ENCODE peak calls at places on chromosomes 3 and 15, in seven cellular contexts. M is GM23338; Z is mammary epithelial cell; V is H7; N is amniotic epithelial cell; G is SK-N-DZ; U is naive thymus-derived CD8-positive, alpha-beta T cell. R is an unnamed sample.

GRCh38 chr3:169659096-169659521 is 4.4 kb downstream of the MECOM start:
- DNase-seq in M (peak), Z (no peak), V (peak), N (no peak), G (peak), U (no peak), R (peak)

GRCh38 chr3:20258371-20258770 is 72.4 kb upstream of the SGO1 start:
- DNase-seq in M (no peak), Z (no peak), V (no peak), N (no peak), G (no peak), U (no peak), R (no peak)

GRCh38 chr15:95973566-95974256 is 356.8 kb upstream of the NR2F2 start:
- DNase-seq in M (no peak), Z (no peak), V (no peak), N (no peak), G (no peak), U (no peak), R (no peak)

GRCh38 chr3:45666729-45667440 is 22.3 kb upstream of the SACM1L start:
- DNase-seq in M (no peak), Z (peak), V (no peak), N (peak), G (no peak), U (no peak), R (no peak)

GRCh38 chr15:81239190-81239589 is 42.5 kb downstream of the IL16 start:
- DNase-seq in M (no peak), Z (no peak), V (no peak), N (peak), G (no peak), U (no peak), R (no peak)

GRCh38 chr3:133492159-133492860 is 81.2 kb upstream of the CDV3 start:
- DNase-seq in M (no peak), Z (no peak), V (no peak), N (no peak), G (no peak), U (no peak), R (no peak)

GRCh38 chr15:90300988-90301715 is 35.7 kb downstream of the NGRN start:
- DNase-seq in M (peak), Z (peak), V (peak), N (peak), G (peak), U (peak), R (peak)

GRCh38 chr3:15479602-15480248 is 41.8 kb downstream of the COLQ start:
- DNase-seq in M (no peak), Z (no peak), V (no peak), N (no peak), G (no peak), U (no peak), R (no peak)

GRCh38 chr3:32460031-32460749 is 42.5 kb downstream of the CMTM6 start:
- DNase-seq in M (peak), Z (no peak), V (peak), N (no peak), G (no peak), U (peak), R (peak)

GRCh38 chr3:183500349-183500748 is 55.2 kb downstream of the KLHL6 start:
- DNase-seq in M (no peak), Z (no peak), V (no peak), N (no peak), G (no peak), U (no peak), R (no peak)

GRCh38 chr3:78905700-78906099 is 862.1 kb downstream of the ROBO1 start:
- DNase-seq in M (no peak), Z (no peak), V (no peak), N (no peak), G (no peak), U (no peak), R (no peak)

GRCh38 chr3:107641572-107642307 is 119.0 kb downstream of the BBX start:
- DNase-seq in M (no peak), Z (no peak), V (no peak), N (peak), G (no peak), U (no peak), R (no peak)

GRCh38 chr15:37764733-37765191 is 169.7 kb upstream of the TMCO5A start:
- DNase-seq in M (peak), Z (peak), V (peak), N (peak), G (peak), U (peak), R (peak)

GRCh38 chr3:142118911-142119310 is 30.4 kb downstream of the TFDP2 start:
- DNase-seq in M (no peak), Z (no peak), V (no peak), N (peak), G (no peak), U (no peak), R (no peak)

GRCh38 chr3:176522436-176522835 is 674.8 kb downstream of the TBL1XR1 start:
- DNase-seq in M (no peak), Z (no peak), V (no peak), N (no peak), G (no peak), U (no peak), R (no peak)

GRCh38 chr15:50241684-50242450 is 23.7 kb downstream of the HDC start:
- DNase-seq in M (no peak), Z (peak), V (no peak), N (peak), G (peak), U (no peak), R (no peak)

GRCh38 chr15:92079047-92079446 is 225.5 kb downstream of the SLCO3A1 start:
- DNase-seq in M (peak), Z (no peak), V (peak), N (no peak), G (peak), U (no peak), R (peak)

GRCh38 chr3:149381173-149382090 is 4.0 kb upstream of the TM4SF1 start:
- DNase-seq in M (no peak), Z (no peak), V (no peak), N (no peak), G (no peak), U (no peak), R (no peak)

GRCh38 chr3:182124187-182124586 is 412.5 kb downstream of the SOX2 start:
- DNase-seq in M (no peak), Z (no peak), V (no peak), N (no peak), G (no peak), U (no peak), R (no peak)

GRCh38 chr15:79004336-79004735 is 59.5 kb upstream of the CTSH start:
- DNase-seq in M (peak), Z (peak), V (peak), N (peak), G (no peak), U (no peak), R (no peak)

GRCh38 chr3:138935505-138935863 is 11.5 kb downstream of the FOXL2 start:
- DNase-seq in M (no peak), Z (no peak), V (no peak), N (no peak), G (no peak), U (no peak), R (no peak)

GRCh38 chr15:44633603-44634002 is 29.9 kb downstream of the SPG11 start:
- DNase-seq in M (no peak), Z (peak), V (no peak), N (peak), G (no peak), U (no peak), R (no peak)

GRCh38 chr3:100590114-100590839 is 19.1 kb upstream of the ADGRG7 start:
- DNase-seq in M (peak), Z (peak), V (peak), N (peak), G (peak), U (peak), R (peak)

GRCh38 chr3:77169844-77170243 is 129.9 kb downstream of the ROBO2 start:
- DNase-seq in M (no peak), Z (no peak), V (no peak), N (no peak), G (no peak), U (no peak), R (no peak)

GRCh38 chr3:195863121-195864061 is 45.0 kb downstream of the TNK2 start:
- DNase-seq in M (peak), Z (peak), V (peak), N (peak), G (peak), U (peak), R (peak)

GRCh38 chr15:89743594-89743993 is 7.5 kb downstream of the MESP1 start:
- DNase-seq in M (no peak), Z (no peak), V (peak), N (no peak), G (no peak), U (no peak), R (no peak)

GRCh38 chr3:15974647-15975046 is 176.9 kb upstream of the ANKRD28 start:
- DNase-seq in M (peak), Z (no peak), V (peak), N (no peak), G (no peak), U (no peak), R (peak)

GRCh38 chr15:35874260-35874905 is 328.4 kb upstream of the DPH6 start:
- DNase-seq in M (no peak), Z (peak), V (no peak), N (peak), G (peak), U (no peak), R (no peak)

GRCh38 chr3:59709702-59710555 is 660.1 kb upstream of the CFAP20DC start:
- DNase-seq in M (no peak), Z (no peak), V (no peak), N (no peak), G (no peak), U (no peak), R (no peak)

GRCh38 chr3:4999626-5000184 is 20.5 kb downstream of the BHLHE40 start:
- DNase-seq in M (no peak), Z (peak), V (no peak), N (no peak), G (no peak), U (no peak), R (no peak)

GRCh38 chr3:81105761-81106160 is 655.7 kb downstream of the GBE1 start:
- DNase-seq in M (no peak), Z (no peak), V (no peak), N (no peak), G (no peak), U (no peak), R (no peak)

GRCh38 chr15:50854594-50855490 is 53.6 kb upstream of the AP4E1 start:
- DNase-seq in M (no peak), Z (peak), V (no peak), N (peak), G (no peak), U (no peak), R (no peak)

GRCh38 chr3:46847744-46848143 is 15.5 kb downstream of the MYL3 start:
- DNase-seq in M (no peak), Z (no peak), V (peak), N (no peak), G (no peak), U (no peak), R (no peak)

GRCh38 chr3:61155701-61156292 is 95.5 kb downstream of the FHIT start:
- DNase-seq in M (no peak), Z (no peak), V (no peak), N (no peak), G (no peak), U (no peak), R (no peak)